ENCODE peak calls at places on chromosome 9, in nine cellular contexts. V is WERI-Rb-1; A is Calu3; D is effector memory CD8-positive, alpha-beta T cell; W is mucosa of descending colon; P is left colon; O is nephron progenitor cell; S is NCI-H1417; G is M059J. J is an unnamed sample.

GRCh38 chr9:105458404-105458803 is 10.6 kb downstream of the FSD1L start:
- DNase-seq in V (no peak), A (no peak), D (no peak), W (no peak), P (no peak), O (no peak), S (no peak), G (no peak), J (no peak)

GRCh38 chr9:134403682-134404301 is 77.5 kb downstream of the RXRA start:
- DNase-seq in V (no peak), A (no peak), D (peak), W (no peak), P (peak), O (no peak), S (no peak), G (peak), J (peak)

GRCh38 chr9:21521448-21521847 is 39.3 kb upstream of the IFNE start:
- DNase-seq in V (no peak), A (no peak), D (no peak), W (no peak), P (no peak), O (no peak), S (no peak), G (no peak), J (no peak)

GRCh38 chr9:114184071-114184470 is 28.7 kb downstream of the COL27A1 start:
- DNase-seq in V (no peak), A (no peak), D (no peak), W (no peak), P (no peak), O (no peak), S (no peak), G (peak), J (no peak)

GRCh38 chr9:82488702-82489578 is 500.4 kb downstream of the SPATA31D1 start:
- DNase-seq in V (no peak), A (peak), D (no peak), W (no peak), P (no peak), O (no peak), S (no peak), G (peak), J (peak)

GRCh38 chr9:117424291-117424690 is 9.4 kb upstream of the ASTN2 start:
- DNase-seq in V (no peak), A (no peak), D (no peak), W (no peak), P (no peak), O (no peak), S (no peak), G (no peak), J (no peak)

GRCh38 chr9:6667633-6668280 is 22.2 kb upstream of the GLDC start:
- DNase-seq in V (peak), A (no peak), D (no peak), W (no peak), P (no peak), O (no peak), S (peak), G (peak), J (peak)

GRCh38 chr9:78930281-78930680 is 633.4 kb downstream of the PSAT1 start:
- DNase-seq in V (no peak), A (no peak), D (no peak), W (no peak), P (no peak), O (no peak), S (no peak), G (peak), J (no peak)

GRCh38 chr9:136624184-136624951 is 38.3 kb upstream of the EGFL7 start:
- DNase-seq in V (peak), A (no peak), D (no peak), W (peak), P (peak), O (no peak), S (no peak), G (no peak), J (peak)

GRCh38 chr9:93240891-93241334 is 57.0 kb downstream of the WNK2 start:
- DNase-seq in V (no peak), A (no peak), D (no peak), W (no peak), P (no peak), O (no peak), S (no peak), G (no peak), J (no peak)

GRCh38 chr9:117715411-117715989 is 11.3 kb downstream of the TLR4 start:
- DNase-seq in V (no peak), A (no peak), D (no peak), W (no peak), P (no peak), O (no peak), S (no peak), G (peak), J (no peak)

GRCh38 chr9:113649054-113649453 is 185.5 kb downstream of the RGS3 start:
- DNase-seq in V (no peak), A (no peak), D (no peak), W (no peak), P (peak), O (no peak), S (peak), G (peak), J (peak)

GRCh38 chr9:23644326-23644725 is 181.7 kb downstream of the ELAVL2 start:
- DNase-seq in V (no peak), A (no peak), D (no peak), W (no peak), P (no peak), O (no peak), S (no peak), G (peak), J (no peak)